ENCODE peak calls at places on chromosomes 11 and 22, in five cellular contexts. L is psoas muscle, N is upper lobe of right lung, I is uterus, O is mucosa of descending colon. Q is an unnamed sample. For H3K4me1 and H3K36me3, the result is how much of the 10 kb centered on the place peaks cover.

GRCh38 chr11:62688481-62688880 is 849 bp downstream of the LRRN4CL start:
- DNase-seq in L (no peak), N (no peak), I (no peak), O (no peak), Q (no peak)

GRCh38 chr11:133929401-133930052 is 27.2 kb downstream of the IGSF9B start:
- DNase-seq in L (no peak), N (no peak), I (no peak), O (no peak), Q (no peak)

GRCh38 chr11:623999-624704 is 603 bp downstream of the CDHR5 start:
- DNase-seq in L (no peak), N (no peak), I (no peak), O (peak), Q (no peak)

GRCh38 chr11:45173064-45173463 is 26.6 kb downstream of the PRDM11 start:
- DNase-seq in L (no peak), N (no peak), I (no peak), O (peak), Q (no peak)

GRCh38 chr22:30097861-30098260 is 17.6 kb downstream of the HORMAD2 start:
- DNase-seq in L (no peak), N (no peak), I (no peak), O (no peak), Q (no peak)

GRCh38 chr22:23781065-23781464 is 5.7 kb upstream of the SMARCB1 start:
- DNase-seq in L (no peak), N (no peak), I (no peak), O (no peak), Q (no peak)

GRCh38 chr11:10375280-10376048 is 70.6 kb downstream of the ADM start:
- DNase-seq in L (no peak), N (no peak), I (no peak), O (no peak), Q (no peak)

GRCh38 chr11:114281388-114281956 is 14.7 kb upstream of the NNMT start:
- DNase-seq in L (no peak), N (no peak), I (no peak), O (no peak), Q (no peak)

GRCh38 chr22:17692841-17693240 is 54.3 kb downstream of the BCL2L13 start:
- DNase-seq in L (no peak), N (no peak), I (no peak), O (no peak), Q (no peak)

GRCh38 chr22:27186643-27187042 is 529.3 kb downstream of the MIAT start:
- DNase-seq in L (no peak), N (no peak), I (no peak), O (no peak), Q (no peak)

DNA sequence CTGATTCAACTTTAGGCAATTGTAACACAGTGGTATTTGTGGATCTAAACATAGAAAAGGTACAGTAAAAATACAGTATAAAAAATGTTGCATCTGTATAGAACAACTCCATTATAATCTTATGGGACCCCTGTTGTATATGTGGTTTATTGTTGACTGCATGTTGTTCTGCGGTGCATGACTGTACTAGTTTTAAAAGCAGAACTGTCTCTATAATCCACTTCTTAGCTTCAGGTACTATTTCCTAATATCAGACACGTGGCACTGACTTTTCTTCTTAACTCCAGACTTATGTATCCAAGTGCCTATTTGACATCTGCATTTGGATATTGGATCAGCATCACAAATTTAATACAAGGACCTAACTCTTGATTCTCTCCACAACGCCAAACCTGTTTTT is 41.1 kb downstream of the PACS1 start:
- DNase-seq in L (no peak), N (no peak), I (no peak), O (no peak), Q (no peak)
- H3K4me1 ChIP-seq in L (under half), N (under half), I (under half), O (under half), Q (half or more)

GRCh38 chr22:46104170-46104880 is 46.0 kb upstream of the PPARA start:
- DNase-seq in L (no peak), N (no peak), I (peak), O (no peak), Q (no peak)
- H3K36me3 ChIP-seq in L (half or more), N (half or more), I (under half), O (under half), Q (half or more)

GRCh38 chr11:118007040-118007439 is 20.8 kb downstream of the IL10RA start:
- DNase-seq in L (no peak), N (no peak), I (no peak), O (no peak), Q (no peak)
- H3K4me1 ChIP-seq in L (under half), N (under half), I (under half), O (under half), Q (under half)

DNA sequence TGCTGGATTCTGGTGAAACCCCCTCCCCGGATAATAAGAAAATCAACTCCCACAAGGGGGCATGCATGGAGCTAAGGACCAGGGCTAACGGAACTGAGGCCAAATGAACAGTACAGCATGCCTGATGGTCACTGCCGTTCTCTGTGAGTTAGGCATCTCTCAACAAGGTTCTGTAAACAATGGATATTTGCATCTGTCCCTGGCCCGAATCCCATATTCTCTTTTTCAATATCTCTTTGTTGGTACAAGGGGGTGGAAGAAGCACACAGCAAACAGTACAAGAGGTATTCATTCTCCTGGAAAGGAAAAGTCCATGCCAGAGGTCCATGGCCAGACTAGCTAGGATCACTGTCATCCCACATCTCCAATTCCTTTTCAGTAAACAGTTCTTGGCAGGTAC is 32.2 kb upstream of the APOA1 start:
- DNase-seq in L (no peak), N (no peak), I (no peak), O (no peak), Q (no peak)
- H3K36me3 ChIP-seq in L (half or more), N (half or more), I (under half), O (under half), Q (under half)

DNA sequence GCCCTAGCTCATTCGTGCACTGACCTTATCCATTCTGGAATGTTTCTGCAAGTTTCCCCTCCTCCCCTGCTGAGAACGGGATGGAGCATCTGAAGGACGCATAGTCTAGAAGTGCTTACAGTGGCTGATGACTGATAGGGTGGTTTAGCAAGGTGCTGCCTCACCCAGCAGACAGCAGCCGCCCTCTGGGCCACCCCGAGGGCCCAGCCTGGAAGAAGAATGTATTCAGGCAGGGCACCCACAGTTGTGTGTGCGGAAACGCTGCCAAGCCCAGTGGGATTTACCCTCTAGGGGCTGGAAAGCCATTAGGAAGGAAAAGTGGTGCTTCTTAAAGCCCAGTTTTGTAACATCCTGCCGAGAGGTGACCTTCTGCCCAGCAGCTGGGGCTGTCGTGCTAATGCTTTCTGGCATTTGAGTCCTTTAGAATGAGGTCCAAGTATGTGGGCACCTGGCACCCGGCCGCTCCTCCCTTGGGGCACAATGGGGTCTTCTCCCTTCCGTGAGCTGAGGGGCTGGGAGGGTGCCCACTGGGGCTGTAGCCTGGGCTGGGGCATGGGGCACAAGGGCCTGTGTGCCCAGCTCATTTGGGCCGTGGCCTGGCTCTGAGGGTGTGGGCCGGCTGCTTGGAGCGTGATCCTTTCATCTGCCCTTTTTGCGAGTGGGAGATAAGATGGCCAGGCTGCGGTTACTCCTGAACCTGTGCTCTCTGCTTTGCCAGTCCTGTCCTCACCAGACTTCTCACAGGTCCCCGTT is 14.4 kb downstream of the FBLN1 start:
- DNase-seq in L (no peak), N (no peak), I (no peak), O (no peak), Q (no peak)
- H3K4me1 ChIP-seq in L (under half), N (under half), I (under half), O (under half), Q (under half)

GRCh38 chr11:11915625-11916024 is 73.9 kb downstream of the USP47 start:
- DNase-seq in L (no peak), N (no peak), I (no peak), O (no peak), Q (no peak)

GRCh38 chr11:11913395-11913794 is 71.6 kb downstream of the USP47 start:
- DNase-seq in L (no peak), N (no peak), I (no peak), O (no peak), Q (no peak)

GRCh38 chr11:11909727-11910126 is 68.0 kb downstream of the USP47 start:
- DNase-seq in L (no peak), N (no peak), I (no peak), O (no peak), Q (peak)

DNA sequence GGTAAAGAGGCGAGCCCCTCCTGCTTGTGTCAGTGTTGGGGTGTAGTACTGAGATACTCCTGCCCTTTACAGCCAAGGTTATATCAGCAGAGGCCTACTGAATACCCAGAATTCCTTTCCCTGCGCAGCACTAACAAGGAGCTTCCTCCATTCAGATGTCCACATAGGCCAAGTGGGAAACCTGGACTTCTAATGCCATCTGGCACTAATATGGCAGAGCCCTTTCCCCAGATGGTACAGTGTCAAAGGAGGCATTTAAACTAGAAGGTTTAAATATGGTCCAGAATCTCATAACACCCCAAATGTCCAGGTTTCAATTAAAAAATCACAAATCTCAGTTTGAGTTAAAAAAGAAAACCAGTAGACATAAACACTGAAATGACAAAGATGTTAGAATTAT is 68.8 kb downstream of the USP47 start:
- DNase-seq in L (no peak), N (no peak), I (no peak), O (no peak), Q (no peak)
- H3K36me3 ChIP-seq in L (half or more), N (under half), I (under half), O (under half), Q (under half)

GRCh38 chr11:72720806-72721205 is 31.4 kb downstream of the ARAP1 start:
- DNase-seq in L (no peak), N (peak), I (no peak), O (no peak), Q (no peak)
- H3K4me1 ChIP-seq in L (half or more), N (half or more), I (under half), O (under half), Q (under half)

DNA sequence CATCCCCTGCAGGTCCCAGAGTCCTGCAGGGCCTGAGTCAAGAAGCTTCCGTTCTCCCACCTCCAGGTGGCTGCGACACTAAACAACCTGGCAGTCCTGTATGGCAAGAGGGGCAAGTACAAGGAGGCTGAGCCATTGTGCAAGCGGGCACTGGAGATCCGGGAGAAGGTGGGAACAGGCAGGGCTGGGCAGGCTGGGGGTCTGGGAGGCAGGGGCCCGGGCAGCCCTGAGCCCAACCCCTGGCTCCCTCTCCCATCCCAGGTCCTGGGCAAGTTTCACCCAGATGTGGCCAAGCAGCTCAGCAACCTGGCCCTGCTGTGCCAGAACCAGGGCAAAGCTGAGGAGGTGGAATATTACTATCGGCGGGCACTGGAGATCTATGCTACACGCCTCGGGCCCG is 4.7 kb upstream of the RAB1B start:
- DNase-seq in L (no peak), N (no peak), I (no peak), O (no peak), Q (no peak)
- H3K36me3 ChIP-seq in L (half or more), N (under half), I (under half), O (under half), Q (half or more)

DNA sequence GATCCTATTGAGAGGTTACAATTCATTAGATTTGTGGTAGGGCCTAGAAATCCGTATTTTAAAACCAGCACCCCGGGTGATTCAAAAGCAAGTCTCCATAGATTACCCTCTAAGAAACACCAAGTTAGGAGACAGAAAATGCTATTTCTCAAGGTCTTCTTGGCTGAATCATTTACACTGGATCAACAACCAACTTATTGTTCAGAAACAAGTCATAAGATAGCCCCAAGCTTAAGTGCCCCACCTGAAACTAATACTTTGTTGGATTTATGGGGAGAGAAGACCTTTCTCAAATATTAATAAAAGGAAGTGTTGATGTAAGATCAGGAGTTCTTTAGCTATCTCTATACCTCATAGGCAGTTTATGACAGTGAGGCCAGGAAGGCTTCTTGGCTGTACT is 345.2 kb downstream of the LARGE1 start:
- DNase-seq in L (no peak), N (no peak), I (no peak), O (no peak), Q (no peak)
- H3K4me1 ChIP-seq in L (under half), N (under half), I (under half), O (under half), Q (under half)

Q was measured in SJSA1.